ENCODE peak calls at places on chromosomes 3 and 15, in ten cellular contexts. S is stimulated activated CD8-positive, alpha-beta memory T cell treated with anti-CD3 and anti-CD28 coated beads, Interleukin-4, amount 100 ng/mL, for 1 hour; H is right lobe of liver; X is body of pancreas; V is T47D; C is fibroblast of mammary gland; R is EH; Z is amniotic epithelial cell; F is NCI-H2171; O is epithelial cell of esophagus. K is an unnamed sample.

GRCh38 chr3:4722103-4722502 is 229.0 kb downstream of the ITPR1 start:
- DNase-seq in C (peak), V (peak), Z (peak), H (peak), S (no peak), F (no peak), R (peak), O (peak), X (peak), K (no peak)

GRCh38 chr15:26166429-26166828 is 303.3 kb upstream of the ATP10A start:
- DNase-seq in F (no peak), S (no peak), O (no peak), R (no peak), V (no peak), C (no peak), H (no peak), X (no peak), Z (no peak), K (no peak)

GRCh38 chr3:168847293-168847883 is 751.7 kb upstream of the GOLIM4 start:
- DNase-seq in S (no peak), F (peak), R (peak), Z (peak), C (peak), O (peak), X (no peak), H (no peak), V (peak), K (no peak)

GRCh38 chr15:71571641-71572040 is 238.7 kb upstream of the NR2E3 start:
- DNase-seq in R (no peak), Z (no peak), C (no peak), X (no peak), F (no peak), S (no peak), O (no peak), V (no peak), H (no peak), K (no peak)

GRCh38 chr3:133944641-133945441 is 49.2 kb upstream of the RAB6B start:
- DNase-seq in V (peak), X (no peak), Z (peak), C (peak), S (no peak), O (peak), R (peak), F (no peak), H (no peak), K (no peak)

GRCh38 chr3:107308716-107309115 is 68.5 kb upstream of the CCDC54 start:
- DNase-seq in S (no peak), X (no peak), H (no peak), F (no peak), C (no peak), O (no peak), V (no peak), R (no peak), Z (no peak), K (no peak)

GRCh38 chr3:28575100-28575747 is 226.6 kb upstream of the AZI2 start:
- DNase-seq in C (no peak), H (no peak), X (peak), R (no peak), O (peak), V (no peak), Z (no peak), S (no peak), F (no peak), K (no peak)

GRCh38 chr3:99627062-99627826 is 11.2 kb upstream of the COL8A1 start:
- DNase-seq in R (peak), V (no peak), C (peak), F (no peak), Z (peak), O (no peak), X (no peak), S (no peak), H (no peak), K (no peak)

GRCh38 chr3:122975163-122975923 is 52.2 kb downstream of the SEMA5B start:
- DNase-seq in O (peak), C (peak), H (no peak), R (peak), Z (peak), S (no peak), X (no peak), V (peak), F (no peak), K (no peak)

K was measured in cerebellar nuclear complex.